ENCODE peak calls at places on chromosomes 2 and 18, in five cellular contexts. Z is HCEC 1CT; L is activated naive CD4-positive, alpha-beta T cell treated with anti-CD3 and anti-CD28 coated beads, Interleukin-2, amount 10 ng/mL, durations not matched to agents 7 days and 5 days; R is AG08396; M is posterior cingulate gyrus. V is an unnamed sample.

GRCh38 chr18:5107990-5108389 is 89.1 kb downstream of the AKAIN1 start:
- DNase-seq in Z (no peak), L (no peak), R (no peak), M (no peak), V (no peak)

GRCh38 chr2:190867832-190868231 is 12.8 kb upstream of the GLS start:
- DNase-seq in Z (no peak), L (no peak), R (no peak), M (no peak), V (no peak)

GRCh38 chr2:69163109-69163508 is 150.1 kb downstream of the ANTXR1 start:
- DNase-seq in Z (peak), L (no peak), R (peak), M (no peak), V (peak)

GRCh38 chr18:3526421-3527354 is 76.7 kb downstream of the TGIF1 start:
- DNase-seq in Z (peak), L (no peak), R (no peak), M (no peak), V (peak)

GRCh38 chr2:16332681-16333519 is 332.7 kb downstream of the CYRIA start:
- DNase-seq in Z (no peak), L (no peak), R (no peak), M (no peak), V (no peak)

GRCh38 chr18:27313678-27314077 is 128.6 kb upstream of the CHST9 start:
- DNase-seq in Z (no peak), L (no peak), R (no peak), M (no peak), V (no peak)

GRCh38 chr18:61736168-61736567 is 156.6 kb downstream of the RNF152 start:
- DNase-seq in Z (no peak), L (no peak), R (no peak), M (no peak), V (no peak)

GRCh38 chr2:212777020-212777491 is 238.5 kb upstream of the ERBB4 start:
- DNase-seq in Z (peak), L (no peak), R (peak), M (no peak), V (no peak)

GRCh38 chr2:98175811-98176210 is 88.8 kb downstream of the VWA3B start:
- DNase-seq in Z (no peak), L (no peak), R (no peak), M (no peak), V (no peak)

GRCh38 chr2:30368258-30368657 is 78.8 kb upstream of the LCLAT1 start:
- DNase-seq in Z (peak), L (no peak), R (peak), M (no peak), V (peak)

GRCh38 chr18:29753379-29753778 is 1289.2 kb downstream of the DSC3 start:
- DNase-seq in Z (peak), L (no peak), R (no peak), M (no peak), V (no peak)

GRCh38 chr2:41495050-41495449 is 552.8 kb upstream of the PKDCC start:
- DNase-seq in Z (no peak), L (no peak), R (no peak), M (no peak), V (no peak)

GRCh38 chr2:205188516-205189138 is 493.7 kb upstream of the NRP2 start:
- DNase-seq in Z (peak), L (no peak), R (peak), M (peak), V (peak)

GRCh38 chr2:240972636-240973521 is 25.5 kb upstream of the SNED1 start:
- DNase-seq in Z (no peak), L (no peak), R (peak), M (no peak), V (no peak)

GRCh38 chr2:101983928-101984327 is 7.8 kb upstream of the IL1R2 start:
- DNase-seq in Z (peak), L (no peak), R (peak), M (no peak), V (no peak)

GRCh38 chr2:165698621-165698946 is 95.5 kb downstream of the GALNT3 start:
- DNase-seq in Z (peak), L (peak), R (peak), M (peak), V (peak)

GRCh38 chr18:40124107-40124506 is 1830.9 kb upstream of the PIK3C3 start:
- DNase-seq in Z (peak), L (no peak), R (no peak), M (no peak), V (no peak)

GRCh38 chr18:10398571-10398970 is 55.9 kb upstream of the APCDD1 start:
- DNase-seq in Z (no peak), L (no peak), R (no peak), M (no peak), V (no peak)

GRCh38 chr2:45439788-45440773 is 171.0 kb downstream of the SRBD1 start:
- DNase-seq in Z (peak), L (no peak), R (no peak), M (no peak), V (no peak)

GRCh38 chr2:215137741-215138340 is 585 bp downstream of the ABCA12 start:
- DNase-seq in Z (peak), L (no peak), R (peak), M (no peak), V (no peak)

GRCh38 chr18:63518178-63519012 is 23.8 kb upstream of the SERPINB12 start:
- DNase-seq in Z (peak), L (peak), R (peak), M (peak), V (peak)

V was measured in testis.